ENCODE peak calls at places on chromosomes 13 and 19, in nine cellular contexts. O is mucosa of descending colon; N is AG08396; V is progenitor cell of endocrine pancreas; H is KBM-7; M is nephron progenitor cell; B is stimulated activated CD4-positive, alpha-beta T cell treated with anti-CD3 and anti-CD28 coated beads, TNF-alpha, amount 100 ng/mL, for 24 hours; Q is non-pigmented ciliary epithelial cell; L is SK-MEL-5. F is an unnamed sample.

GRCh38 chr13:111253334-111253872 is 67.0 kb upstream of the TEX29 start:
- DNase-seq in M (no peak), L (no peak), V (no peak), B (no peak), H (no peak), O (no peak), N (no peak), Q (no peak), F (no peak)

GRCh38 chr19:677201-677600 is 1.0 kb downstream of the FSTL3 start:
- DNase-seq in B (no peak), M (no peak), O (peak), N (peak), L (peak), H (no peak), V (no peak), Q (no peak), F (no peak)

GRCh38 chr13:30116379-30116778 is 191.0 kb downstream of the KATNAL1 start:
- DNase-seq in O (no peak), Q (no peak), L (no peak), B (no peak), N (no peak), H (no peak), V (no peak), M (no peak), F (no peak)

GRCh38 chr19:3367572-3368440 is 1.4 kb downstream of the NFIC start:
- DNase-seq in Q (no peak), N (peak), O (no peak), H (peak), B (no peak), M (no peak), L (no peak), V (no peak), F (no peak)

GRCh38 chr19:29323972-29324680 is 111.2 kb upstream of the UQCRFS1 start:
- DNase-seq in L (no peak), V (no peak), H (no peak), M (no peak), N (no peak), Q (no peak), B (no peak), O (no peak), F (no peak)

GRCh38 chr13:74047925-74048324 is 86.3 kb downstream of the KLF12 start:
- DNase-seq in M (no peak), L (no peak), O (peak), N (no peak), H (no peak), B (no peak), V (no peak), Q (no peak), F (no peak)

GRCh38 chr19:54248016-54248601 is 5.5 kb upstream of the LILRA6 start:
- DNase-seq in M (no peak), H (peak), L (peak), V (no peak), B (peak), O (peak), Q (no peak), N (no peak), F (no peak)

GRCh38 chr19:19540707-19541515 is 2.8 kb downstream of the CILP2 start:
- DNase-seq in L (peak), Q (no peak), O (peak), M (peak), B (peak), H (no peak), V (peak), N (peak), F (no peak)

GRCh38 chr19:5093953-5094718 is 125.2 kb downstream of the KDM4B start:
- DNase-seq in M (no peak), B (no peak), O (no peak), Q (no peak), N (no peak), H (no peak), V (no peak), L (no peak), F (no peak)

GRCh38 chr19:1859319-1859718 is 4.1 kb downstream of the KLF16 start:
- DNase-seq in N (no peak), L (no peak), Q (no peak), H (no peak), B (no peak), M (no peak), V (no peak), O (no peak), F (no peak)

GRCh38 chr19:1279782-1280341 is 4.5 kb downstream of the FAM174C start:
- DNase-seq in O (peak), V (peak), N (peak), Q (no peak), L (peak), B (peak), H (peak), M (peak), F (no peak)

GRCh38 chr13:40116008-40116407 is 460.5 kb downstream of the COG6 start:
- DNase-seq in B (no peak), O (peak), Q (peak), M (no peak), N (peak), H (peak), V (no peak), L (peak), F (peak)

GRCh38 chr19:613732-614567 is 19.4 kb downstream of the POLRMT start:
- DNase-seq in O (no peak), V (no peak), N (no peak), H (no peak), M (no peak), Q (no peak), L (no peak), B (no peak), F (no peak)

GRCh38 chr19:4861147-4861546 is 6.3 kb downstream of the PLIN3 start:
- DNase-seq in L (no peak), V (no peak), Q (no peak), B (no peak), N (no peak), H (no peak), M (no peak), O (peak), F (no peak)

F was measured in epithelial cell of proximal tubule.